ENCODE peak calls at places on chromosome 22, in four cellular contexts. O is Panc1; L is GM06990; W is CD4-positive, CD25-positive, alpha-beta regulatory T cell. I is an unnamed sample.
A peak's percentile ranks its signal among the peaks of the same experiment; 100 is the strongest.

GRCh38 chr22:45166935-45167334 is 3.2 kb downstream of the NUP50 start:
- DNase-seq in O (no peak), L (no peak), W (no peak), I (no peak)

GRCh38 chr22:18962308-18962635 is 26.2 kb upstream of the PRODH start:
- DNase-seq in L (no peak), O (no peak), W (no peak), I (no peak)

GRCh38 chr22:18033204-18033998 is 9.0 kb upstream of the MICAL3 start:
- DNase-seq in L (no peak), W (no peak), O (no peak), I (no peak)

GRCh38 chr22:23760056-23760455 is 2.7 kb upstream of the C22orf15 start:
- DNase-seq in O (no peak), W (no peak), L (no peak), I (no peak)

GRCh38 chr22:44628856-44629255 is 73.1 kb upstream of the PRR5 start:
- DNase-seq in W (no peak), O (no peak), L (no peak), I (no peak)

GRCh38 chr22:31244044-31244942 is 32.2 kb downstream of the LIMK2 start:
- DNase-seq in L (no peak), W (no peak), O (no peak), I (no peak)

GRCh38 chr22:42937164-42937854 is 77.6 kb downstream of the PACSIN2 start:
- DNase-seq in L (peak; percentile 69), O (no peak), W (no peak), I (peak; percentile 30)

GRCh38 chr22:46148885-46149492 is 1.3 kb upstream of the PPARA start:
- DNase-seq in L (no peak), O (no peak), W (no peak), I (no peak)

GRCh38 chr22:44359496-44360110 is 46.9 kb upstream of the SHISAL1 start:
- DNase-seq in L (no peak), O (no peak), W (no peak), I (no peak)

GRCh38 chr22:27100789-27101188 is 443.4 kb downstream of the MIAT start:
- DNase-seq in W (no peak), L (no peak), O (no peak), I (no peak)

GRCh38 chr22:44031111-44031963 is 7.2 kb downstream of the PARVB start:
- DNase-seq in W (no peak), L (no peak), O (no peak), I (no peak)

GRCh38 chr22:30235687-30236170 is 10.8 kb downstream of the LIF start:
- DNase-seq in W (no peak), O (no peak), L (no peak), I (no peak)

GRCh38 chr22:30044369-30044768 is 35.9 kb upstream of the HORMAD2 start:
- DNase-seq in L (no peak), O (no peak), W (no peak), I (no peak)

GRCh38 chr22:40805239-40805638 is 13.9 kb downstream of the SLC25A17 start:
- DNase-seq in W (no peak), O (no peak), L (no peak), I (no peak)

GRCh38 chr22:39478461-39478860 is 21.6 kb downstream of the MGAT3 start:
- DNase-seq in O (no peak), W (no peak), L (no peak), I (no peak)

GRCh38 chr22:45210174-45210573 is 30.5 kb downstream of the KIAA0930 start:
- DNase-seq in W (no peak), O (no peak), L (no peak), I (no peak)

GRCh38 chr22:42648368-42649260 is 578 bp downstream of the CYB5R3 start:
- DNase-seq in O (no peak), W (no peak), L (peak; percentile 64), I (peak; percentile 52)

GRCh38 chr22:31289335-31289734 is 3.0 kb downstream of the PIK3IP1 start:
- DNase-seq in W (no peak), O (no peak), L (no peak), I (peak; percentile 42)

GRCh38 chr22:49305966-49306631 is 521.6 kb downstream of the BRD1 start:
- DNase-seq in O (no peak), W (no peak), L (no peak), I (no peak)

GRCh38 chr22:46053563-46054090 is 76.7 kb upstream of the WNT7B start:
- DNase-seq in O (no peak), L (peak; percentile 65), W (peak; percentile 52), I (peak; percentile 56)

GRCh38 chr22:36863979-36864378 is 3.2 kb downstream of the NCF4 start:
- DNase-seq in W (no peak), L (no peak), O (no peak), I (no peak)

GRCh38 chr22:31604137-31604705 is 57.8 kb downstream of the PISD start:
- DNase-seq in W (no peak), O (no peak), L (no peak), I (no peak)

GRCh38 chr22:30562391-30562790 is 12.1 kb downstream of the GAL3ST1 start:
- DNase-seq in L (no peak), O (no peak), W (no peak), I (no peak)

GRCh38 chr22:33909906-33910305 is 10.4 kb downstream of the LARGE1 start:
- DNase-seq in L (no peak), O (no peak), W (no peak), I (no peak)

GRCh38 chr22:37187552-37187890 is 526 bp downstream of the C1QTNF6 start:
- DNase-seq in L (no peak), O (no peak), W (no peak), I (no peak)

GRCh38 chr22:24954114-24954463 is 1.6 kb downstream of the KIAA1671 start:
- DNase-seq in W (no peak), O (no peak), L (no peak), I (no peak)
- H3K4me3 ChIP-seq in W (no peak overlapping the region), O (peak overlapping the region; percentile 84), L (no peak overlapping the region), I (no peak overlapping the region)

GRCh38 chr22:20123364-20124082 is 6.5 kb upstream of the TRMT2A start:
- DNase-seq in O (no peak), L (no peak), W (no peak), I (no peak)
- H3K36me3 ChIP-seq in O (peaks cover 12% of the 10 kb centered on the region), L (peaks cover 45% of the 10 kb centered on the region), W (peaks cover 61% of the 10 kb centered on the region), I (peaks cover 98% of the 10 kb centered on the region)

GRCh38 chr22:50313021-50313420 is 5.6 kb upstream of the PLXNB2 start:
- DNase-seq in O (no peak), L (peak; percentile 5), W (no peak), I (no peak)
- H3K4me3 ChIP-seq in O (no peak overlapping the region), L (peak overlapping the region; percentile 27), W (no peak overlapping the region), I (peak overlapping the region; percentile 48)

DNA sequence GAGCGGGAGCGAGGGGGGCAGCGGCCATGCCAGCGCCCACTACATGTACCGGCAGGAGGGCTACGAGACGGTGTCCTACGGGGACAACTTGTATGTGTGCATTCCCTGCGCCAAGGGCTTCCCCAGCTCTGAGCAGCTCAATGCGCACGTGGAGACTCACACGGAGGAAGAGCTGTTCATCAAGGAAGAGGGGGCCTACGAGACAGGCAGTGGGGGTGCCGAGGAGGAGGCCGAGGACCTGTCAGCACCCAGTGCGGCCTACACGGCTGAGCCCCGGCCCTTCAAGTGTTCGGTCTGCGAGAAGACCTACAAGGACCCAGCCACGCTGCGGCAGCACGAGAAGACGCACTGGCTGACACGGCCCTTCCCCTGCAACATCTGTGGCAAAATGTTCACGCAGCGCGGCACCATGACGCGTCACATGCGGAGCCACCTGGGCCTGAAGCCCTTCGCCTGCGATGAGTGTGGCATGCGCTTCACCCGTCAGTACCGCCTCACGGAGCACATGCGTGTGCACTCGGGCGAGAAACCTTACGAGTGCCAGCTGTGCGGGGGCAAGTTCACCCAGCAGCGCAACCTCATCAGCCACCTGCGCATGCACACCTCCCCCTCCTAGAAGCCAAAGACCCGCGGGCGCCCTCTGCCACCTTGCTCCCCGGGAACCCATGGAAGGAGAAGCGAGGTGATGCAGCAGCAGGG is 20.9 kb upstream of the TMEM191C start:
- DNase-seq in L (no peak), W (no peak), O (no peak), I (no peak)
- H3K36me3 ChIP-seq in L (peaks cover 11% of the 10 kb centered on the region), W (peaks cover 9% of the 10 kb centered on the region), O (no peaks in the 10 kb centered on the region), I (peaks cover 13% of the 10 kb centered on the region)

GRCh38 chr22:20023214-20023613 is 2.3 kb downstream of the TANGO2 start:
- DNase-seq in W (no peak), L (no peak), O (no peak), I (no peak)

GRCh38 chr22:20019661-20020532 is 1.0 kb upstream of the TANGO2 start:
- DNase-seq in W (no peak), O (no peak), L (no peak), I (no peak)

GRCh38 chr22:20020533-20021195 is at the start of gene TANGO2:
- DNase-seq in W (peak; percentile 90), L (peak; percentile 96), O (no peak), I (peak; percentile 96)

GRCh38 chr22:20022231-20023069 is 1.5 kb downstream of the TANGO2 start:
- DNase-seq in W (no peak), L (no peak), O (no peak), I (no peak)

DNA sequence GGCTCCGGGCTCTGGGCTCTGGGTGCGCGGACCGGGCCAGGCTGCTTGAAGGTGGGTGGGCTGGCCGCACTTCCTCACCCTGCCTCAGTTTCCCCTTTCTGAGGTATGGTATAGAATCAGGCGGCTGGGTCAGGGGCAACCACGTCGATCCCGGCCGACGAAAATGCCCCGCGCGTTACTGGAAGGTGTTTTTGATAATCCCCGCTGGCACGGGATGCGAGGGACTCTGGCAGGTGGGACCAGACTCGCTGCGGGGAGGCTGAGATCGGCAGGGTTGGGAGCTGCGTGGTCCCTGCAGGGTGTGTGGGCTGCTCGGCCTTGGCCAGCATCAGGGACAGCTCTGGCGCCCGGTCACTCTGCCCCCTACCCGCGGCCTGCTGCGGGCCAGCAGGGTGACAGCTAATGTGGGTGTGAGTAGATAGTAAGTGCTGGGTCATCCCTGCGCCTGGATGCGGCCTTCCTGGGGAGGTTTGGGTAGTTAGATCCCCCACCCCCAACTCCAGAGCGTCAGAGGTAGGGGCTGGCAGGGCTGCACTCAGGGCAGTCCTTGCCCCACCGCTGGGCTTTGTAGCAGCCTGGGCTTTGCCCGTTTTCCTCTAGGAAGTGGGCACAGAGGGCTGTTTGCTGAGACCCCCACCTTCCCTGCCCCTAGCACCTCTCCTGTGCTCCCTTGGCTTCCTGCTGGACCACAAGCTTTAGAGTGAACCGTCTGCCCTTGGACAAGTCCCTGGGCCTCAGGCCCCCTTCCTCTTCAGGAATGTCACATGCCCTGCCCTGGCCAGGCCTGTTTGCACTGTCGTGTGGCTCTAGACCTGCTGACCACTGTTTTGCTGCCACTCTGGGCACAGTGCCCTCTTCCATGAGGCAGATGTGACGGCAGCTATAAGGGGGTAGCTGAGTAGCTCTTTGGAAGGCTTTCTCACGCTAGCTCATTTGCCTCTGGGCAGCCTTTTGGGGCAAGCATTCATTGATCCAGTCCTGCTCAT is 579 bp downstream of the TANGO2 start:
- DNase-seq in O (no peak), W (no peak), L (no peak), I (peak; percentile 14)
- H3K4me3 ChIP-seq in O (peak overlapping the region; percentile 81), W (peak overlapping the region; percentile 77), L (peak overlapping the region; percentile 81), I (peak overlapping the region; percentile 83)

GRCh38 chr22:35403356-35403755 is 3.4 kb downstream of the MCM5 start:
- DNase-seq in O (no peak), L (no peak), W (no peak), I (no peak)

GRCh38 chr22:35409783-35410662 is 10.1 kb downstream of the MCM5 start:
- DNase-seq in L (peak; percentile 82), O (no peak), W (no peak), I (peak; percentile 90)

GRCh38 chr22:35407352-35407751 is 7.4 kb downstream of the MCM5 start:
- DNase-seq in L (no peak), W (no peak), O (no peak), I (no peak)

GRCh38 chr22:35404176-35404575 is 4.2 kb downstream of the MCM5 start:
- DNase-seq in L (no peak), O (no peak), W (no peak), I (no peak)

GRCh38 chr22:35406443-35406842 is 6.5 kb downstream of the MCM5 start:
- DNase-seq in L (no peak), O (no peak), W (no peak), I (no peak)
- H3K36me3 ChIP-seq in L (peaks cover 34% of the 10 kb centered on the region), O (peaks cover 2% of the 10 kb centered on the region), W (peaks cover 80% of the 10 kb centered on the region), I (peaks cover 100% of the 10 kb centered on the region)